ENCODE peak calls at places on chromosomes 13 and 19, in eight cellular contexts. Q, U, V, L, A, N, Y and F are unnamed samples.

GRCh38 chr19:37959665-37960114 is 52.7 kb downstream of the SIPA1L3 start:
- DNase-seq in V (no peak), U (no peak), N (no peak), Y (no peak), L (no peak), A (no peak), Q (no peak), F (no peak)

GRCh38 chr13:99311748-99312492 is 4.7 kb upstream of the GPR183 start:
- DNase-seq in N (no peak), V (no peak), U (no peak), A (no peak), Y (no peak), L (no peak), Q (no peak), F (no peak)

GRCh38 chr13:100434010-100434763 is 154.4 kb downstream of the GGACT start:
- DNase-seq in V (peak; percentile 44), U (no peak), Q (no peak), N (peak; percentile 78), L (no peak), A (no peak), Y (no peak), F (no peak)

GRCh38 chr13:51843529-51843928 is 1.4 kb downstream of the TMEM272 start:
- DNase-seq in V (no peak), L (no peak), U (no peak), A (no peak), N (no peak), Y (no peak), Q (no peak), F (no peak)

GRCh38 chr13:28478127-28478526 is 16.8 kb downstream of the FLT1 start:
- DNase-seq in U (no peak), V (no peak), N (no peak), A (no peak), Y (no peak), Q (no peak), L (no peak), F (no peak)

GRCh38 chr19:50549927-50550593 is 18.2 kb downstream of the LRRC4B start:
- DNase-seq in L (no peak), V (no peak), Y (no peak), A (no peak), Q (no peak), U (no peak), N (no peak), F (no peak)

GRCh38 chr19:53365899-53366493 is 491 bp downstream of the ZNF525 start:
- DNase-seq in Q (no peak), Y (peak; percentile 82), U (no peak), A (peak; percentile 5), V (no peak), N (no peak), L (peak; percentile 3), F (peak; percentile 81)

GRCh38 chr13:100234006-100234405 is 145.1 kb downstream of the PCCA start:
- DNase-seq in N (no peak), Y (no peak), V (no peak), U (no peak), A (no peak), L (no peak), Q (no peak), F (no peak)

GRCh38 chr13:69856331-69856730 is 251.3 kb upstream of the ATXN8OS start:
- DNase-seq in L (no peak), Q (no peak), A (no peak), Y (no peak), N (no peak), U (no peak), V (no peak), F (no peak)

DNA sequence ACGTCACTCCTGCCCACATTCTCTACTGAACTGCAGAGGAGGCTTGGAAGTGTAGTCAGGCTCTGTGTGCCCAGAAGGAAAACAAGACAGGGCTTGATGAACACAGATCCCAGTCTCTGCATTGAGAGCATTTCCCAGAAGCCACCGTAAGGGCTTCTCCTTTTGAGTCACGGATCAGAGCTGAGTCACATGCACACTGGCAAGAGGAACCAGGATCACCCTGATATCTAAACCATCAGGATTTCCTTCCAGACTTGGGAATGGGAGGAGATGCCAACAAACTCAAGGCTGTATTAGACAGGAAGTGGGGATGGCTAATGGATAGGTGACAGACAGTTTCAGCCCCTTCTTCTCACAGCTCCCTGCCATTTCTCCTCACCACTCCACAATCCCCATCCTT is 17.7 kb upstream of the FBXO17 start:
- DNase-seq in U (no peak), A (no peak), Y (no peak), N (no peak), V (no peak), Q (no peak), L (no peak), F (no peak)
- TF ChIP-seq POLR2AphosphoS5 in U (no peak), A (no peak), Y (no peak), N (no peak), V (no peak), Q (no peak), L (no peak), F (no peak)

DNA sequence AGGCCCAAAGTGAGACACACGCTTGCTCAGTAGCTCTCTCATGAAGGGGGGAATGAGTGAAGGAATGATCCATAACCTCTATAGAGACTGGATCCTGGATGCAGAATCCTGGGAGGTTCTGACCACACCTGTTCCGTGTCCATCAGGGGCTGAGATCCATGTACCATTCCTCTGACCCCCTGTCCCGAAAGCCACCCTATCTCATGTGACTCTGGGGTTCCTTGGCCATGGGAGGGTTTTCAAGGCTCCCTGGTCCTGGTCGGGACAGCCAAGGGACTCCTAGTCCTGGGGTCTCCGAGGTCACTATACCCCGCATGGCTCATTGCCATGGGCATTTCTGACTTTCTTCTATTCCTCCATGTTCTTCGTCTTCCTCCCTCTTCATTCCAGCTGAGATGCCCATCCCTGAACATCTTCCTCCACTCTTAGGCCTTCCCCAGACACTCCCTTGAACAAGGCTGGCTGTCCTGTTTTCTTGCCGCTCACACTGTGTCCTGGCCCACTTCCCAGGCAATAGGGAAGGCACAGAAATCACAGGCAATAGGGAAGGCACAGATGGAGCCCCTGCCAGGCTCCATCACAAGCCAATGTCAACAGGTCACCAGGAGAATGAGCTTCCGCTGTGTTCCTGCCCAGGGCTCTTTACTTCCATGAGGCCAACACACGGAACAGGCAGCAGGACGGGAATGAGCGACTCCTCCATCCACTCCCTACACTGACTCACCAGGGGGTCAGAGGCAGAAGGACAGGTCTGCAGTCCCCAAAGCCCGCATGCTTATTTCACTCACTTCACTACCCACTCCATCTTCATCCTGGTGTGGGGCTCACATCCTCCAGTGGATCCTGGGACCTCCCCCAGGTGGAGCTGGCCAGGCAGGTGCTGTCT is 3.2 kb downstream of the CEACAM5 start:
- DNase-seq in Y (no peak), U (peak; percentile 22), Q (no peak), V (no peak), A (no peak), L (no peak), N (no peak), F (no peak)
- TF ChIP-seq POLR2A in Y (no peak), U (no peak), Q (no peak), V (no peak), A (no peak), L (no peak), N (no peak), F (no peak)

GRCh38 chr19:13016245-13016627 is 21.0 kb downstream of the NFIX start:
- DNase-seq in V (no peak), Y (no peak), Q (no peak), N (no peak), U (no peak), A (no peak), L (no peak), F (no peak)

GRCh38 chr19:13015361-13016231 is 20.3 kb downstream of the NFIX start:
- DNase-seq in L (no peak), N (no peak), A (no peak), U (no peak), V (no peak), Q (no peak), Y (no peak), F (no peak)

GRCh38 chr19:13014101-13014920 is 19.0 kb downstream of the NFIX start:
- DNase-seq in U (no peak), N (no peak), L (no peak), A (no peak), Q (no peak), Y (peak; percentile 83), V (no peak), F (no peak)

GRCh38 chr19:13013649-13014048 is 18.4 kb downstream of the NFIX start:
- DNase-seq in A (no peak), Y (no peak), V (no peak), Q (no peak), U (no peak), N (no peak), L (no peak), F (no peak)

DNA sequence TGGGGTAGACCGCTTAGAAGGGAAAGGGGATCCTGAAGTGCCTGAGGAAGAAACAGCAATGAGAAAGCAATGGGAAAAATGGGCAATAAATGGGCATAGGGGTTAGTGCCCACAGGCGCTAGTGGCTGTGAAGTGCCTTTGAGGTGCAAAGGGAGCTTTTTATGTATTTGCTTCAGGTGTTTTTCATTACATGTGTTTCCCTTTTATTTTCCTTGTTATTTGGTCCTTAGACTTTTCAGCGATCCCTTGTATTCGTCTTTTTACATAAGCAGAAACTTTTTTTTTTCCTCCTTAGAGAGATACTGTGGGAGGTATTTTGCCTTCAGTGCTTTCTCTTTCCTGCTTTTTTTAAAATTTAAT is 19.6 kb downstream of the NFIX start:
- DNase-seq in L (no peak), U (no peak), A (no peak), V (no peak), Y (no peak), Q (no peak), N (no peak), F (no peak)
- H3K4me3 ChIP-seq in L (no peak overlapping the region), U (no peak overlapping the region), A (peak overlapping the region; percentile 41), V (no peak overlapping the region), Y (no peak overlapping the region), Q (peak overlapping the region; percentile 45), N (no peak overlapping the region), F (no peak overlapping the region)

DNA sequence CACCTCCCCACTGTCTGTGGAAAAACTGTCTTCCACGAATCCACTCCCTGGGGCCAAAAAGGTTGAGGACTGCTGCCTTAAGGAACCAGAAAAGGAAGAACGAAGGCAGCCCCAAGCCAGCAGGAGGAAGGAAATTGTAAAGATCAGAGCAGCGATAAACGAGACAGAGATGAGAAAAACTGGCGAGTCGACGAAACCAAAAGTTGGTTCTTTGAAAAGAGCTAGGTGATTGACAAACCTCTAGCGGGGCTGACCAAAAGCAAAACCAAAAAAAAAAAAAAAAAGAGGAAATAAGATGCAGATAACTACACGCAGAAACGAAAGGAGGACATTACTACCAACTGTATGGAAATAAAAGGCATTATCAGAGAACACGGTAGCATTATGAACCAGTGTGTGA is 76.9 kb downstream of the GADD45B start:
- DNase-seq in L (no peak), A (no peak), Q (no peak), Y (no peak), V (peak; percentile 86), N (no peak), U (no peak), F (peak; percentile 41)
- TF ChIP-seq POLR2AphosphoS5 in L (no peak), A (peak; percentile 44), Q (no peak), Y (no peak), V (no peak), N (no peak), U (no peak), F (no peak)